ENCODE peak calls at places on chromosomes 11 and 22, in ten cellular contexts. Y is endothelial cell of umbilical vein, B is H9, A is fibroblast of lung, Q is IMR-90, Z is brain microvascular endothelial cell, L is K562, I is cardiac muscle cell, U is colonic mucosa, M is right lobe of liver. R is an unnamed sample.

GRCh38 chr11:110990316-110990715 is 255.2 kb upstream of the POU2AF2 start:
- DNase-seq in Y (no peak), B (no peak), A (no peak), Q (peak; percentile 38), Z (no peak), L (no peak), I (no peak), U (no peak), M (no peak), R (no peak)

GRCh38 chr22:37484115-37485005 is 1.8 kb downstream of the MFNG start:
- DNase-seq in Y (peak; percentile 88), B (no peak), A (no peak), Q (no peak), Z (no peak), L (no peak), I (no peak), U (peak; percentile 72), M (peak; percentile 79), R (no peak)

GRCh38 chr11:17883946-17884345 is 128.9 kb downstream of the SERGEF start:
- DNase-seq in Y (no peak), B (no peak), A (no peak), Q (no peak), Z (no peak), L (no peak), I (no peak), U (no peak), M (no peak), R (no peak)

GRCh38 chr22:47370448-47371262 is 608.2 kb downstream of the TBC1D22A start:
- DNase-seq in Y (no peak), B (no peak), A (no peak), Q (no peak), Z (no peak), L (no peak), I (no peak), U (peak; percentile 11), M (peak; percentile 20), R (peak; percentile 27)

GRCh38 chr11:76863196-76863777 is 2.6 kb downstream of the ACER3 start:
- DNase-seq in Y (no peak), B (no peak), A (no peak), Q (no peak), Z (no peak), L (peak; percentile 5), I (no peak), U (no peak), M (no peak), R (no peak)

GRCh38 chr11:109933126-109933525 is 160.1 kb upstream of the ZC3H12C start:
- DNase-seq in Y (no peak), B (no peak), A (peak; percentile 90), Q (peak; percentile 33), Z (peak; percentile 33), L (peak; percentile 31), I (no peak), U (no peak), M (no peak), R (no peak)

GRCh38 chr22:30445438-30445936 is 19.9 kb downstream of the MTFP1 start:
- DNase-seq in Y (no peak), B (no peak), A (peak; percentile 14), Q (peak; percentile 39), Z (no peak), L (no peak), I (no peak), U (no peak), M (no peak), R (no peak)

GRCh38 chr11:69471329-69472052 is 10.0 kb upstream of the LINC01488 start:
- DNase-seq in Y (peak; percentile 74), B (no peak), A (peak; percentile 77), Q (peak; percentile 61), Z (peak; percentile 27), L (no peak), I (no peak), U (no peak), M (no peak), R (no peak)

GRCh38 chr11:29018631-29019030 is 910.4 kb downstream of the METTL15 start:
- DNase-seq in Y (peak; percentile 95), B (no peak), A (peak; percentile 96), Q (peak; percentile 89), Z (peak; percentile 90), L (no peak), I (no peak), U (no peak), M (no peak), R (no peak)

GRCh38 chr22:20494978-20495860 is at the start of gene KLHL22:
- DNase-seq in Y (peak; percentile 49), B (peak; percentile 38), A (peak; percentile 38), Q (peak; percentile 26), Z (no peak), L (no peak), I (peak; percentile 36), U (peak; percentile 43), M (no peak), R (no peak)

GRCh38 chr11:83159901-83160865 is 3.3 kb downstream of the PCF11 start:
- DNase-seq in Y (peak; percentile 42), B (no peak), A (peak; percentile 46), Q (peak; percentile 49), Z (peak; percentile 3), L (no peak), I (no peak), U (peak; percentile 45), M (no peak), R (no peak)

GRCh38 chr11:61574611-61575010 is 6.3 kb downstream of the SYT7 start:
- DNase-seq in Y (no peak), B (no peak), A (no peak), Q (no peak), Z (no peak), L (no peak), I (no peak), U (no peak), M (no peak), R (no peak)

GRCh38 chr11:103380031-103380430 is 270.8 kb downstream of the DYNC2H1 start:
- DNase-seq in Y (no peak), B (no peak), A (peak; percentile 49), Q (peak; percentile 70), Z (no peak), L (no peak), I (no peak), U (no peak), M (no peak), R (no peak)

GRCh38 chr11:93585758-93586157 is 42.6 kb upstream of the SMCO4 start:
- DNase-seq in Y (no peak), B (no peak), A (peak; percentile 80), Q (peak; percentile 73), Z (peak; percentile 80), L (peak; percentile 10), I (no peak), U (no peak), M (peak; percentile 71), R (no peak)

GRCh38 chr11:75371930-75372876 is 20.7 kb upstream of the ARRB1 start:
- DNase-seq in Y (no peak), B (no peak), A (no peak), Q (no peak), Z (no peak), L (no peak), I (no peak), U (peak; percentile 75), M (no peak), R (no peak)

GRCh38 chr11:119404872-119405271 is 18.1 kb downstream of the THY1 start:
- DNase-seq in Y (no peak), B (no peak), A (peak; percentile 44), Q (no peak), Z (no peak), L (no peak), I (no peak), U (no peak), M (no peak), R (no peak)
- H3K27ac ChIP-seq in Y (no peak overlapping the region), B (no peak overlapping the region), A (no peak overlapping the region), Q (no peak overlapping the region), Z (no peak overlapping the region), L (no peak overlapping the region), I (no peak overlapping the region), U (no peak overlapping the region), M (no peak overlapping the region), R (no peak overlapping the region)

DNA sequence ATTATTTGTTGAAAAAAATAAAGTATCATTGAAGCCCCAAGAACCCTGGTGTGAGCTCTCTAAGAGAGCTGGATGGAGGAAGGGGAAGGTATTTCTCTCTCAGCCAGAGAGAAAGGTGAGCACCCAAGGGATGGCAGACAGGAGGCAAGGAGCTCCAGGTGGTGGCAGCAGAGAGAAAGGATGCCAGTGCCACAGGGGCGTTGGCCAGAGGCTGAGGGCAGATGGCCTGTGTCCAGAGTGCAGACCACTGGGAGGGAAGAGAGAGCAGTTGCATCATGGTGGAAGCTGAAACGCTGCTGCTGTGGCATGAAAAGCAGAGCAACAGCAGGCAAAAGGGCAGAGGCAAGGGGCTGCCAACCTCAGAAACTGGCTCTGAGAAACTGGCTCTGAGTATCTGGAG is 8.5 kb downstream of the SPON1 start:
- DNase-seq in Y (no peak), B (peak; percentile 55), A (no peak), Q (no peak), Z (no peak), L (no peak), I (peak; percentile 55), U (peak; percentile 81), M (no peak), R (no peak)
- TF ChIP-seq CTCF in Y (no peak), B (peak; percentile 63), A (peak; percentile 25), Q (peak; percentile 40), Z (peak; percentile 44), L (no peak), I (no peak), U (peak; percentile 48), M (peak; percentile 57), R (peak; percentile 65)

GRCh38 chr11:129417458-129417857 is 41.8 kb downstream of the BARX2 start:
- DNase-seq in Y (no peak), B (no peak), A (no peak), Q (no peak), Z (no peak), L (no peak), I (no peak), U (no peak), M (no peak), R (no peak)
- H3K27ac ChIP-seq in Y (no peak overlapping the region), B (no peak overlapping the region), A (no peak overlapping the region), Q (no peak overlapping the region), Z (no peak overlapping the region), L (no peak overlapping the region), I (peak overlapping the region; percentile 46), U (peak overlapping the region; percentile 68), M (no peak overlapping the region), R (no peak overlapping the region)

GRCh38 chr11:128891912-128892398 is 799 bp downstream of the KCNJ5 start:
- DNase-seq in Y (no peak), B (no peak), A (no peak), Q (no peak), Z (no peak), L (peak; percentile 28), I (peak; percentile 68), U (no peak), M (no peak), R (no peak)

GRCh38 chr11:128890543-128891409 is at the start of gene KCNJ5:
- DNase-seq in Y (no peak), B (peak; percentile 48), A (no peak), Q (no peak), Z (no peak), L (no peak), I (peak; percentile 83), U (peak; percentile 38), M (no peak), R (no peak)

GRCh38 chr11:128889657-128890213 is 1.4 kb upstream of the KCNJ5 start:
- DNase-seq in Y (no peak), B (no peak), A (no peak), Q (no peak), Z (no peak), L (no peak), I (no peak), U (no peak), M (no peak), R (no peak)

GRCh38 chr11:128891410-128891861 is 280 bp downstream of the KCNJ5 start:
- DNase-seq in Y (no peak), B (no peak), A (no peak), Q (no peak), Z (no peak), L (no peak), I (no peak), U (no peak), M (no peak), R (no peak)

GRCh38 chr11:128890216-128890542 is 977 bp upstream of the KCNJ5 start:
- DNase-seq in Y (no peak), B (no peak), A (no peak), Q (no peak), Z (no peak), L (no peak), I (no peak), U (no peak), M (no peak), R (no peak)
- TF ChIP-seq CTCF in Y (no peak), B (no peak), A (no peak), Q (no peak), Z (no peak), L (no peak), I (no peak), U (no peak), M (no peak), R (no peak)